ENCODE peak calls at places on chromosomes 16 and 17, in eight cellular contexts. L, F, P, I, B, Z, M and T are unnamed samples.

GRCh38 chr17:50051082-50051576 is 4.8 kb upstream of the ITGA3 start:
- DNase-seq in L (no peak), F (no peak), P (no peak), I (peak; percentile 84), B (no peak), Z (peak; percentile 31), M (peak; percentile 57), T (peak; percentile 88)

GRCh38 chr17:67666710-67667109 is 51.0 kb upstream of the NOL11 start:
- DNase-seq in L (no peak), F (no peak), P (no peak), I (no peak), B (no peak), Z (no peak), M (no peak), T (no peak)

GRCh38 chr16:53968896-53969295 is 264.9 kb downstream of the FTO start:
- DNase-seq in L (no peak), F (no peak), P (no peak), I (no peak), B (no peak), Z (no peak), M (peak; percentile 62), T (no peak)

GRCh38 chr16:50833929-50834328 is 92.0 kb downstream of the CYLD start:
- DNase-seq in L (no peak), F (no peak), P (no peak), I (no peak), B (no peak), Z (no peak), M (no peak), T (no peak)

GRCh38 chr17:60065867-60066266 is 12.9 kb downstream of the HEATR6 start:
- DNase-seq in L (no peak), F (no peak), P (no peak), I (no peak), B (no peak), Z (no peak), M (peak; percentile 19), T (no peak)

GRCh38 chr16:7397901-7398300 is 65.3 kb downstream of the RBFOX1 start:
- DNase-seq in L (no peak), F (no peak), P (no peak), I (no peak), B (no peak), Z (no peak), M (no peak), T (no peak)

GRCh38 chr16:24855678-24856077 is 9.9 kb downstream of the SLC5A11 start:
- DNase-seq in L (no peak), F (no peak), P (no peak), I (no peak), B (no peak), Z (no peak), M (no peak), T (no peak)

GRCh38 chr16:50282010-50282538 is 15.7 kb downstream of the ADCY7 start:
- DNase-seq in L (no peak), F (peak; percentile 44), P (no peak), I (no peak), B (no peak), Z (peak; percentile 50), M (no peak), T (peak; percentile 83)

GRCh38 chr16:89325861-89326471 is 108.5 kb downstream of the ZNF778 start:
- DNase-seq in L (no peak), F (peak; percentile 71), P (peak; percentile 76), I (peak; percentile 95), B (no peak), Z (no peak), M (peak; percentile 86), T (peak; percentile 65)

GRCh38 chr16:16075463-16076399 is 126.3 kb downstream of the ABCC1 start:
- DNase-seq in L (no peak), F (peak; percentile 36), P (no peak), I (peak; percentile 72), B (no peak), Z (no peak), M (peak; percentile 16), T (peak; percentile 59)

GRCh38 chr16:56789360-56789759 is 59.4 kb downstream of the NUP93 start:
- DNase-seq in L (no peak), F (peak; percentile 88), P (peak; percentile 61), I (no peak), B (no peak), Z (no peak), M (peak; percentile 47), T (no peak)

GRCh38 chr16:8920676-8921625 is 38.8 kb downstream of the LITAFD start:
- DNase-seq in L (no peak), F (no peak), P (peak; percentile 24), I (no peak), B (no peak), Z (no peak), M (peak; percentile 19), T (no peak)

GRCh38 chr17:55394357-55395021 is 27.1 kb downstream of the MMD start:
- DNase-seq in L (no peak), F (no peak), P (no peak), I (no peak), B (no peak), Z (no peak), M (no peak), T (no peak)

GRCh38 chr17:77234695-77235094 is 93.9 kb downstream of the SEC14L1 start:
- DNase-seq in L (no peak), F (no peak), P (no peak), I (peak; percentile 39), B (no peak), Z (no peak), M (no peak), T (peak; percentile 52)

GRCh38 chr17:2444382-2444781 is 43.5 kb upstream of the MNT start:
- DNase-seq in L (no peak), F (no peak), P (no peak), I (no peak), B (no peak), Z (no peak), M (peak; percentile 21), T (no peak)

GRCh38 chr17:35793257-35793656 is 2.2 kb downstream of the MMP28 start:
- DNase-seq in L (no peak), F (no peak), P (no peak), I (no peak), B (no peak), Z (no peak), M (peak; percentile 47), T (no peak)

GRCh38 chr16:54370653-54371052 is 84.1 kb upstream of the IRX3 start:
- DNase-seq in L (no peak), F (no peak), P (peak; percentile 53), I (peak; percentile 13), B (peak; percentile 60), Z (no peak), M (no peak), T (no peak)

GRCh38 chr17:82200135-82200534 is 12.5 kb downstream of the CCDC57 start:
- DNase-seq in L (no peak), F (no peak), P (no peak), I (no peak), B (no peak), Z (no peak), M (no peak), T (no peak)

GRCh38 chr17:56222255-56222654 is 69.0 kb downstream of the ANKFN1 start:
- DNase-seq in L (no peak), F (no peak), P (no peak), I (peak; percentile 1), B (no peak), Z (no peak), M (peak; percentile 23), T (no peak)

GRCh38 chr16:11067697-11068141 is 123.4 kb downstream of the CLEC16A start:
- DNase-seq in L (no peak), F (no peak), P (no peak), I (no peak), B (no peak), Z (no peak), M (no peak), T (peak; percentile 76)

GRCh38 chr17:80498242-80498919 is 22.0 kb upstream of the NPTX1 start:
- DNase-seq in L (no peak), F (peak; percentile 36), P (no peak), I (no peak), B (peak; percentile 59), Z (no peak), M (no peak), T (peak; percentile 89)

GRCh38 chr17:3666516-3666915 is 1.9 kb downstream of the TAX1BP3 start:
- DNase-seq in L (no peak), F (no peak), P (no peak), I (no peak), B (no peak), Z (no peak), M (no peak), T (no peak)
- H3K4me3 ChIP-seq in L (peak overlapping the region; percentile 86), F (no peak overlapping the region), P (peak overlapping the region; percentile 78), I (peak overlapping the region; percentile 97), B (no peak overlapping the region), Z (no peak overlapping the region), M (peak overlapping the region; percentile 88), T (no peak overlapping the region)

DNA sequence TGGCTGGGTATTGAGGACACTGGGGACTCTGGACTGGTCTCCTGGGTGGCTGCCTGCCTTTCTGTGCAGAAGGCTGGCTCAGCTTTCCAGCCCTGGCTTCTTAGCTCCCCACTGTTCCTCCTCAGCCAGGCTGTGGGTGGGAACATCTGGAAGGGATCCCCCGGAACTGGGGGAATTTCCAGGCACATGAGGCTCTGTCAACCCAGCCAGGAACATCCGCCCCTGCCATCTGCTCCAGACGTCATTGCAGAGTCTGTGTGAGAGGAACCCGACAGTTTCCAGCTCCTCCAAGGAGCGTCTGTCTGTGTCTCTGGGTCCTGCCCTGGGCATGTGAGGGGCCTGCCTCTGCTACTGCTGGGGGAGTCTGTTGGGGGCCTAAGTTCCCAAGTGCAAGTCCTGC is 36.2 kb upstream of the CRHR1 start:
- DNase-seq in L (no peak), F (no peak), P (no peak), I (no peak), B (no peak), Z (no peak), M (no peak), T (peak; percentile 50)
- H3K4me1 ChIP-seq in L (no peaks in the 10 kb centered on the region), F (peaks cover 8% of the 10 kb centered on the region), P (no peaks in the 10 kb centered on the region), I (no peaks in the 10 kb centered on the region), B (peaks cover 22% of the 10 kb centered on the region), Z (no peaks in the 10 kb centered on the region), M (no peaks in the 10 kb centered on the region), T (no peaks in the 10 kb centered on the region)

DNA sequence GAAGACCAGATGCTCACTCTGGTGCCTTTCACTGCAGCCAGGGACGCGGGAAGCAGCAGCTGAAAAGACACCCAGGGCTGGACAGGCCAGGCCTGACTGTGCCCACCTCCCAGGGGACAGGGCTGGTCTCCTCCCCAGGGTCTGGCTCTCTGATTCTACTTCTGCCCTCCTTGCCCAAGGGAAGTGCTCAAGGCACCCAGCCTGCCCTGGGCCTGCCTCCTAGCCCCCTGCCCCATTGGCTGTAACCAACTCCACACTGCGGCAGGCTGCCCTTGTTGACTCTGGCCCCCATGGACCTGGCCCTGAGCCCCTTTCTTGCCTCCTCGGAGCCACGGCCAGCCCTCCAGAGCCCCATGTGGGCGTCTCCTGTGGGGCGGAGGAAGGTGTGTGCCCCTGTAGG is 212.5 kb downstream of the NTN1 start:
- DNase-seq in L (no peak), F (no peak), P (no peak), I (no peak), B (no peak), Z (no peak), M (no peak), T (peak; percentile 61)
- H3K4me3 ChIP-seq in L (no peak overlapping the region), F (no peak overlapping the region), P (no peak overlapping the region), I (no peak overlapping the region), B (no peak overlapping the region), Z (no peak overlapping the region), M (no peak overlapping the region), T (no peak overlapping the region)

GRCh38 chr16:71246309-71246708 is 15.8 kb upstream of the HYDIN start:
- DNase-seq in L (no peak), F (no peak), P (no peak), I (no peak), B (no peak), Z (no peak), M (no peak), T (no peak)
- H3K4me1 ChIP-seq in L (no peaks in the 10 kb centered on the region), F (no peaks in the 10 kb centered on the region), P (no peaks in the 10 kb centered on the region), I (no peaks in the 10 kb centered on the region), B (peaks cover 5% of the 10 kb centered on the region), Z (no peaks in the 10 kb centered on the region), M (no peaks in the 10 kb centered on the region), T (no peaks in the 10 kb centered on the region)

GRCh38 chr16:2148714-2149629 is 547 bp downstream of the RAB26 start:
- DNase-seq in L (no peak), F (peak; percentile 72), P (no peak), I (no peak), B (peak; percentile 56), Z (no peak), M (peak; percentile 30), T (peak; percentile 81)
- H3K4me3 ChIP-seq in L (peak overlapping the region; percentile 73), F (peak overlapping the region; percentile 39), P (peak overlapping the region; percentile 40), I (peak overlapping the region; percentile 65), B (peak overlapping the region; percentile 70), Z (peak overlapping the region; percentile 33), M (peak overlapping the region; percentile 66), T (peak overlapping the region; percentile 29)